ENCODE peak calls at places on chromosomes 4 and X, in seven cellular contexts. K is MCF 10A; T is activated CD4-positive, CD25-positive, alpha-beta regulatory T cell; E is adipocyte; U is NCI-H1092; V is activated T-helper 1 cell treated with anti-CD3 and anti-CD28 coated beads, Interleukin-2, amount 50 U/mL, for 16 hours; I is COR-L47. Q is an unnamed sample.

GRCh38 chrX:22389544-22390243 is 117.0 kb downstream of the CBLL2 start:
- DNase-seq in K (peak), T (no peak), E (peak), U (peak), V (no peak), I (peak), Q (no peak)

GRCh38 chr4:11223261-11223660 is 205.4 kb downstream of the HS3ST1 start:
- DNase-seq in K (no peak), T (no peak), E (no peak), U (peak), V (no peak), I (peak), Q (no peak)

GRCh38 chr4:960736-961650 is 12.4 kb downstream of the DGKQ start:
- DNase-seq in K (no peak), T (no peak), E (no peak), U (no peak), V (no peak), I (no peak), Q (no peak)

GRCh38 chrX:72495041-72495440 is 77.6 kb downstream of the HDAC8 start:
- DNase-seq in K (no peak), T (no peak), E (peak), U (no peak), V (no peak), I (no peak), Q (no peak)

GRCh38 chr4:80717204-80717603 is 313.3 kb upstream of the BMP3 start:
- DNase-seq in K (no peak), T (no peak), E (no peak), U (no peak), V (no peak), I (no peak), Q (no peak)

GRCh38 chrX:132165651-132166050 is 37.8 kb upstream of the FRMD7 start:
- DNase-seq in K (peak), T (no peak), E (peak), U (no peak), V (no peak), I (no peak), Q (no peak)

GRCh38 chr4:150219841-150220240 is 141.6 kb downstream of the DCLK2 start:
- DNase-seq in K (peak), T (no peak), E (no peak), U (no peak), V (no peak), I (no peak), Q (no peak)

GRCh38 chr4:1567808-1568581 is 116.1 kb downstream of the FAM53A start:
- DNase-seq in K (no peak), T (no peak), E (no peak), U (no peak), V (no peak), I (no peak), Q (peak)

GRCh38 chr4:1249731-1250526 is 999 bp upstream of the CTBP1 start:
- DNase-seq in K (no peak), T (peak), E (no peak), U (no peak), V (peak), I (no peak), Q (peak)

GRCh38 chr4:122762966-122763716 is 30.6 kb downstream of the BBS12 start:
- DNase-seq in K (no peak), T (no peak), E (no peak), U (no peak), V (no peak), I (no peak), Q (no peak)

GRCh38 chr4:111883557-111883999 is 261.7 kb upstream of the FAM241A start:
- DNase-seq in K (no peak), T (no peak), E (no peak), U (no peak), V (no peak), I (peak), Q (no peak)

GRCh38 chr4:125003840-125004239 is 291.3 kb upstream of the ANKRD50 start:
- DNase-seq in K (no peak), T (no peak), E (no peak), U (no peak), V (no peak), I (no peak), Q (no peak)